ENCODE peak calls at places on chromosomes 5 and 9, in five cellular contexts. Y is stomach, I is suprapubic skin, V is ovary, B is sigmoid colon. U is an unnamed sample. For H3K27me3, the result is how much of the 10 kb centered on the place peaks cover.

GRCh38 chr5:174384509-174384947 is 339.0 kb downstream of the NSG2 start:
- DNase-seq in I (no peak), V (no peak), Y (no peak), B (no peak), U (no peak)

GRCh38 chr5:149172261-149172660 is 31.0 kb downstream of the ABLIM3 start:
- DNase-seq in V (no peak), I (no peak), B (no peak), Y (no peak), U (no peak)

GRCh38 chr5:54470191-54470590 is 14.7 kb downstream of the HSPB3 start:
- DNase-seq in Y (no peak), B (no peak), V (no peak), I (no peak), U (no peak)

GRCh38 chr9:20989923-20990341 is 41.5 kb downstream of the HACD4 start:
- DNase-seq in V (no peak), B (peak), Y (no peak), I (peak), U (no peak)

GRCh38 chr5:161400583-161400982 is 145.9 kb downstream of the GABRB2 start:
- DNase-seq in I (no peak), B (no peak), V (no peak), Y (no peak), U (no peak)

GRCh38 chr5:11619339-11620028 is 284.8 kb downstream of the CTNND2 start:
- DNase-seq in I (no peak), B (no peak), Y (no peak), V (no peak), U (no peak)

GRCh38 chr5:179837076-179838011 is 16.6 kb downstream of the SQSTM1 start:
- DNase-seq in Y (no peak), B (peak), V (no peak), I (no peak), U (no peak)

GRCh38 chr9:70120834-70121510 is 77.3 kb downstream of the MAMDC2 start:
- DNase-seq in Y (no peak), B (peak), I (peak), V (peak), U (peak)

GRCh38 chr9:34318163-34318790 is 10.8 kb downstream of the KIF24 start:
- DNase-seq in V (no peak), Y (no peak), B (no peak), I (no peak), U (peak)

GRCh38 chr5:141478321-141478945 is 2.7 kb downstream of the PCDHGC3 start:
- DNase-seq in I (no peak), V (peak), B (no peak), Y (peak), U (no peak)

GRCh38 chr5:157476699-157477408 is 16.8 kb downstream of the NIPAL4 start:
- DNase-seq in Y (peak), B (peak), I (no peak), V (no peak), U (no peak)

GRCh38 chr5:169299146-169299545 is 1.8 kb downstream of the SLIT3 start:
- DNase-seq in Y (no peak), B (no peak), I (no peak), V (no peak), U (no peak)

GRCh38 chr9:98074119-98074990 is 17.8 kb downstream of the NANS start:
- DNase-seq in I (no peak), B (no peak), Y (peak), V (peak), U (no peak)

GRCh38 chr5:132714456-132715307 is 22.7 kb downstream of the KIF3A start:
- DNase-seq in B (no peak), Y (no peak), V (no peak), I (no peak), U (no peak)

GRCh38 chr5:160133071-160133917 is 14.0 kb upstream of the PWWP2A start:
- DNase-seq in Y (peak), B (no peak), I (peak), V (peak), U (no peak)

GRCh38 chr5:74767579-74767913 is 497 bp downstream of the NSA2 start:
- DNase-seq in B (no peak), I (no peak), V (no peak), Y (no peak), U (no peak)

GRCh38 chr9:76221423-76221822 is 172.8 kb downstream of the RFK start:
- DNase-seq in V (no peak), B (no peak), I (no peak), Y (no peak), U (no peak)

GRCh38 chr9:23431459-23431858 is 394.6 kb downstream of the ELAVL2 start:
- DNase-seq in B (no peak), V (no peak), Y (no peak), I (no peak), U (no peak)

GRCh38 chr9:86413966-86414880 is 60.0 kb upstream of the TUT7 start:
- DNase-seq in V (no peak), B (no peak), I (no peak), Y (no peak), U (no peak)

GRCh38 chr5:139905401-139905800 is 109.8 kb downstream of the PSD2 start:
- DNase-seq in V (peak), I (peak), Y (no peak), B (peak), U (no peak)

GRCh38 chr5:139904566-139905400 is 109.2 kb downstream of the PSD2 start:
- DNase-seq in Y (no peak), V (peak), B (peak), I (peak), U (no peak)

GRCh38 chr5:139908749-139909148 is 113.1 kb downstream of the PSD2 start:
- DNase-seq in Y (peak), I (peak), V (peak), B (peak), U (no peak)

GRCh38 chr5:139903805-139904565 is 108.4 kb downstream of the PSD2 start:
- DNase-seq in B (peak), V (peak), I (peak), Y (no peak), U (no peak)

GRCh38 chr5:139906661-139907060 is 111.1 kb downstream of the PSD2 start:
- DNase-seq in B (no peak), I (no peak), V (no peak), Y (no peak), U (no peak)
- H3K27me3 ChIP-seq in B (under half), I (under half), V (under half), Y (half or more), U (under half)

DNA sequence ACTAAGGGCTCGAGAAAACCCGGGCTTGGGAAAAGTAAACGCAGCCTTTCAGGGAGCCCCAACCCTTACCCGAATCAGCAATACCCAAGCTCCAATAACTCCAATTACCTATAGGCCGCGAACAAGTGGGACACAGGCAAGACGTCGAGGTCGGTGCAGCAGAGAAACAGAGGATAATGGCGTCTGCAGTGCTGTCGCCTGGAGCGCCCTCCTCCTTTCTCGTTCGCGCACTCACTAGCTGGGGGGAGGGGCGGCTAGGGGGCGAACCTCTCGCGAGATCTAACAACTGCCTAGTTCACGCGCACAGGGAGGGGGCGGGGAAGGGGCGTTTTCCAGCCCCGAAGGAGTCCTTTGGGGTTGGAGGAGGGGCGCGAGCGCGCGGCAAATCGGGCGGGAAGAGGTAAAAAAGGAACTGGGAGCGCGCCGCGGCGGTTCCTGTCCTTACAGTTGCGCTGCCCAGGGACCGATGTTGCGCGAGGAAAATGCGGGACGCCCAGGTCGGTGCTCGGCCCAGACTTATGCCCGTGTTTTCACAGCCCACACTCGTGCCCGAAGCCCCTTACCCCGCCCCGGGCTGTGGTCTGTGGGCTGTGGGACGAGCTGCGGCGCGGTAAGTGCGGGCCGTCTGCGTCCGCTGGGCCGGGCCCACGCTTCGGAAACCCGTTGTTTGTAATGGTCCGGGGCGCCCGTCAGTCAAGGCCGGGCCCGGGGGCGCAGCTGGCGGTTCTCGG is at the start of gene RMI1:
- DNase-seq in I (peak), B (peak), V (peak), Y (peak), U (peak)
- TF ChIP-seq EP300 in I (no peak), B (no peak), V (no peak), Y (no peak), U (no peak)

GRCh38 chr5:93593476-93594060 is 10.5 kb downstream of the NR2F1 start:
- DNase-seq in I (no peak), V (no peak), Y (no peak), B (no peak), U (peak)

GRCh38 chr5:93594591-93595419 is 11.8 kb downstream of the NR2F1 start:
- DNase-seq in I (no peak), Y (no peak), V (no peak), B (no peak), U (peak)

GRCh38 chr5:93596676-93597441 is 13.8 kb downstream of the NR2F1 start:
- DNase-seq in Y (peak), B (no peak), V (no peak), I (no peak), U (peak)

GRCh38 chr5:93596310-93596675 is 13.3 kb downstream of the NR2F1 start:
- DNase-seq in B (no peak), V (no peak), Y (no peak), I (no peak), U (no peak)

DNA sequence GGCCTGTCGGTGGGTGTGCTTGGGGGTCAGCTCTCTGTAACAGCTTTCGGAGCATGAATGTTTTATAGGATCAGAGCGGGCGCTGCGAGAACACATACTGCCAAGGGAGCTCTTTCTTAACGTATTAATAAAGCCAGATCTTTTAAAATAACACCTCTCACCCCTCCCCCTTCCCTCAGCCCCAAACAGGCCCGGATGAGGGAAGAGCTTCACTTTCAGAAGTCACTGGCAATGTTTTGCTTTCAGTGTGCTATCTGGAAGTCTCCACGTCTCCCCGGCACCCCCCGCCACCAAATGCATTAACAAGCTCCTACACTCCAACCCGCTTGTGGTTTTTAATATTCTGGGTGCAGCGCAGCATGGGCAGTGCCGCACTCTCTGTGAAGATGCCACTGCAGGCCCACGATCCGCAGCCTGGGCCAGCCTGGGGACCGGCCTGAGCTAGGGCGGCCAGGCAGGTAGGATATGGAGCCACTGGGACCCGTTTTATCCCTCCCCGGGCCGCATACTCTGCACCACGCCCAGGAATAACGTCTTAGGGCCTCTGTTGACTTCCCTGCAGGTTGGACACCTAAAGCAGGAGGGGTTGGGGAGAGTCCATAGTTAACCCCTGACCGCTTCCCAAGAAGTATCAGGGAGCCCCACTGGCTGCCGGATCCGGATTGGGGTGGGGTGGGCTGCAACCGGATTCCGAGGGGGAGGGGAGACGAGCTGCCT is 12.6 kb downstream of the NR2F1 start:
- DNase-seq in B (no peak), V (no peak), I (no peak), Y (no peak), U (peak)
- H3K27me3 ChIP-seq in B (under half), V (under half), I (half or more), Y (half or more), U (under half)

DNA sequence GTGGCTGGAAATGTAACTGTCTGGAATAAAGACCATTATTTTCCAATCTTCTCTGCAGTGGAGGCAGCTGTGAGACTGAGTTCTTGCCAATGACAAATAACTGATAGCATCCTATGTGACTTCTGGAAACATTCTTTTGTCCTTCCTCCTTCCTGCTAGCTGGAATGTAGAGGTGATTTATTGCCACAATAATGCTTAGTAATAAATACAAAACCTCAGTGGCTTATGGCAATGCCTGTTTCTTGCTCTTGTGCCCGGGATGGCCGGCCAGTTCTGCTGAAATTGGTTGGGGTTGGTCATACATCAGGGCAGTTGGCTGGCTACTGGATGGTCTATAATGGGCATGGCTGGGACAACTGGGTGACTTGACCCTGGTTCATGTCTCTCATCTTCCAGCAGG is 12.2 kb upstream of the TEX48 start:
- DNase-seq in Y (no peak), V (no peak), I (no peak), B (no peak), U (no peak)
- TF ChIP-seq EP300 in Y (no peak), V (no peak), I (no peak), B (no peak), U (no peak)

DNA sequence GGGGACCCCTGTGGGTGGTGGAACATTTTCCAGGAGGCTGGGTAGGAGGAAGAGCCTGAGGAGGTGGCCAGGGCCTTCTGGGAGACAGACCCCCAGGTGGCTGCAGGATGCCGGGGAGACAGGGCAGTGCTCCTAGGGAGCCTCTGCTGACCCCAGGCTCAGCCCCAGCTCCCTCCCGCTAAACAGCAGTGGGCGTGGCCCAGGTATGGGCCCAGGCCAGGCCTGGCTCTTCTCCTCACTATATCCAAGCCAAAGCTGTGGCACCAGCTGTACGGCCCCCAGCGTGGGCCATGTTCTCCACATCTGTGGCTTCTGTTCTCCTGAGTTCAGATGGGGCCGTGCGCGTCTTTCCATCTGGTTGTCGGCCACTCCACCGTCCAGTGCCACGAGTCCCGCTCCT is 58.5 kb downstream of the KCNT1 start:
- DNase-seq in B (no peak), I (no peak), V (no peak), Y (no peak), U (no peak)
- H3K27me3 ChIP-seq in B (under half), I (under half), V (under half), Y (under half), U (under half)

GRCh38 chr5:143403607-143404415 is at the start of gene NR3C1:
- DNase-seq in V (peak), B (peak), Y (peak), I (peak), U (peak)
- TF ChIP-seq EP300 in V (no peak), B (no peak), Y (no peak), I (no peak), U (no peak)

GRCh38 chr5:77209495-77210090 is 887 bp upstream of the PDE8B start:
- DNase-seq in I (no peak), B (no peak), V (no peak), Y (no peak), U (no peak)

GRCh38 chr5:77213601-77214000 is 3.1 kb downstream of the PDE8B start:
- DNase-seq in Y (no peak), V (no peak), B (no peak), I (no peak), U (no peak)

GRCh38 chr5:77210091-77211012 is at the start of gene PDE8B:
- DNase-seq in B (no peak), I (no peak), V (peak), Y (no peak), U (no peak)

GRCh38 chr5:77211013-77211690 is 672 bp downstream of the PDE8B start:
- DNase-seq in B (no peak), Y (no peak), I (no peak), V (no peak), U (no peak)

DNA sequence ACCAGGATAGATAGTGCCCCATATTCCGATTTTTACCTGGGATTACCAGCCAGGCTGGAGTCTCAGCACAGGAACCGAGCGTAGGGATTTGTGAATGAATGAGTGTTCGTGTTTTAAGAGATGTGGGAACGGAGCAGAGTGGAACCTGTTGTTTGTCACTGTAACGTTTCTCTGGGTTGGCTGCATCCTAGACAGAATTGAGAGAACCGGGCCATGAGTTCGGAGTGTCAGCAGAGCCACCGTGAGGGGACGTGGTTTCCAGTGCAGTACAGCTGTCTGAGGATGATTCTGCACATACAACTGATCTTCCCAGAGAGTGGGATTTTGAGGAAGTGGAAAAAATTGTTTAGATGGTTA is 1.2 kb downstream of the PDE8B start:
- DNase-seq in I (no peak), V (no peak), Y (no peak), B (no peak), U (no peak)
- H3K27me3 ChIP-seq in I (under half), V (under half), Y (under half), B (under half), U (under half)

GRCh38 chr9:5651246-5651645 is 22.3 kb downstream of the RIC1 start:
- DNase-seq in V (no peak), Y (no peak), I (no peak), B (no peak), U (no peak)

GRCh38 chr9:5650356-5651105 is 21.6 kb downstream of the RIC1 start:
- DNase-seq in Y (no peak), I (no peak), V (no peak), B (no peak), U (no peak)

GRCh38 chr9:5652810-5653209 is 23.9 kb downstream of the RIC1 start:
- DNase-seq in B (no peak), I (no peak), Y (no peak), V (no peak), U (no peak)
- TF ChIP-seq EP300 in B (no peak), I (no peak), Y (no peak), V (no peak), U (no peak)

U was measured in esophagus muscularis mucosa.